ENCODE peak calls at places on chromosomes 4 and X, in ten cellular contexts. One of them, this sample, is unnamed.

GRCh38 chrX:40150503-40150902 is 52.7 kb upstream of the BCOR start:
- DNase-seq in endothelial cell of umbilical vein: no peak
- DNase-seq in A172: no peak
- DNase-seq in HS-5: no peak
- DNase-seq in stomach: no peak
- DNase-seq in NCI-H2081: no peak
- DNase-seq in epithelial cell of esophagus: no peak
- DNase-seq in hypothalamus: no peak
- DNase-seq in nephron progenitor cell: no peak
- DNase-seq in T-cell: no peak
- DNase-seq in this sample: no peak

GRCh38 chr4:135533053-135533452 is 1331.5 kb upstream of the PABPC4L start:
- DNase-seq in endothelial cell of umbilical vein: no peak
- DNase-seq in A172: no peak
- DNase-seq in HS-5: no peak
- DNase-seq in stomach: no peak
- DNase-seq in NCI-H2081: no peak
- DNase-seq in epithelial cell of esophagus: no peak
- DNase-seq in hypothalamus: no peak
- DNase-seq in nephron progenitor cell: no peak
- DNase-seq in T-cell: no peak
- DNase-seq in this sample: no peak

GRCh38 chr4:168868044-168868855 is 141.8 kb downstream of the CBR4 start:
- DNase-seq in endothelial cell of umbilical vein: peak; percentile 90
- DNase-seq in A172: no peak
- DNase-seq in HS-5: peak; percentile 75
- DNase-seq in stomach: no peak
- DNase-seq in NCI-H2081: no peak
- DNase-seq in epithelial cell of esophagus: peak; percentile 88
- DNase-seq in hypothalamus: no peak
- DNase-seq in nephron progenitor cell: no peak
- DNase-seq in T-cell: no peak
- DNase-seq in this sample: peak; percentile 28

GRCh38 chr4:36551697-36552214 is 270.3 kb downstream of the DTHD1 start:
- DNase-seq in endothelial cell of umbilical vein: no peak
- DNase-seq in A172: peak; percentile 22
- DNase-seq in HS-5: no peak
- DNase-seq in stomach: no peak
- DNase-seq in NCI-H2081: no peak
- DNase-seq in epithelial cell of esophagus: peak; percentile 86
- DNase-seq in hypothalamus: no peak
- DNase-seq in nephron progenitor cell: no peak
- DNase-seq in T-cell: no peak
- DNase-seq in this sample: no peak

GRCh38 chr4:180190382-180190781 is 2052.8 kb upstream of the TENM3 start:
- DNase-seq in endothelial cell of umbilical vein: no peak
- DNase-seq in A172: no peak
- DNase-seq in HS-5: no peak
- DNase-seq in stomach: no peak
- DNase-seq in NCI-H2081: no peak
- DNase-seq in epithelial cell of esophagus: no peak
- DNase-seq in hypothalamus: no peak
- DNase-seq in nephron progenitor cell: no peak
- DNase-seq in T-cell: no peak
- DNase-seq in this sample: no peak

GRCh38 chrX:14398725-14399124 is 130.6 kb upstream of the GLRA2 start:
- DNase-seq in endothelial cell of umbilical vein: no peak
- DNase-seq in A172: no peak
- DNase-seq in HS-5: peak; percentile 67
- DNase-seq in stomach: no peak
- DNase-seq in NCI-H2081: no peak
- DNase-seq in epithelial cell of esophagus: peak; percentile 92
- DNase-seq in hypothalamus: no peak
- DNase-seq in nephron progenitor cell: no peak
- DNase-seq in T-cell: no peak
- DNase-seq in this sample: peak; percentile 2

GRCh38 chr4:104907991-104908390 is 238.7 kb upstream of the TET2 start:
- DNase-seq in endothelial cell of umbilical vein: no peak
- DNase-seq in A172: no peak
- DNase-seq in HS-5: no peak
- DNase-seq in stomach: no peak
- DNase-seq in NCI-H2081: no peak
- DNase-seq in epithelial cell of esophagus: no peak
- DNase-seq in hypothalamus: no peak
- DNase-seq in nephron progenitor cell: no peak
- DNase-seq in T-cell: no peak
- DNase-seq in this sample: no peak

GRCh38 chr4:30938956-30939528 is 218.9 kb downstream of the PCDH7 start:
- DNase-seq in endothelial cell of umbilical vein: peak; percentile 60
- DNase-seq in A172: no peak
- DNase-seq in HS-5: no peak
- DNase-seq in stomach: no peak
- DNase-seq in NCI-H2081: no peak
- DNase-seq in epithelial cell of esophagus: peak; percentile 71
- DNase-seq in hypothalamus: no peak
- DNase-seq in nephron progenitor cell: no peak
- DNase-seq in T-cell: no peak
- DNase-seq in this sample: no peak

GRCh38 chrX:8841911-8842310 is 40.7 kb upstream of the FAM9A start:
- DNase-seq in endothelial cell of umbilical vein: no peak
- DNase-seq in A172: peak; percentile 30
- DNase-seq in HS-5: no peak
- DNase-seq in stomach: no peak
- DNase-seq in NCI-H2081: no peak
- DNase-seq in epithelial cell of esophagus: no peak
- DNase-seq in hypothalamus: no peak
- DNase-seq in nephron progenitor cell: no peak
- DNase-seq in T-cell: no peak
- DNase-seq in this sample: no peak

GRCh38 chr4:71541541-71541940 is 202.7 kb downstream of the SLC4A4 start:
- DNase-seq in endothelial cell of umbilical vein: no peak
- DNase-seq in A172: no peak
- DNase-seq in HS-5: no peak
- DNase-seq in stomach: no peak
- DNase-seq in NCI-H2081: no peak
- DNase-seq in epithelial cell of esophagus: no peak
- DNase-seq in hypothalamus: no peak
- DNase-seq in nephron progenitor cell: no peak
- DNase-seq in T-cell: no peak
- DNase-seq in this sample: no peak

GRCh38 chr4:124873361-124874171 is 161.0 kb upstream of the ANKRD50 start:
- DNase-seq in endothelial cell of umbilical vein: no peak
- DNase-seq in A172: no peak
- DNase-seq in HS-5: no peak
- DNase-seq in stomach: no peak
- DNase-seq in NCI-H2081: no peak
- DNase-seq in epithelial cell of esophagus: no peak
- DNase-seq in hypothalamus: no peak
- DNase-seq in nephron progenitor cell: no peak
- DNase-seq in T-cell: no peak
- DNase-seq in this sample: peak; percentile 25

GRCh38 chr4:152719856-152720556 is 40.2 kb upstream of the TMEM154 start:
- DNase-seq in endothelial cell of umbilical vein: no peak
- DNase-seq in A172: no peak
- DNase-seq in HS-5: no peak
- DNase-seq in stomach: no peak
- DNase-seq in NCI-H2081: no peak
- DNase-seq in epithelial cell of esophagus: peak; percentile 77
- DNase-seq in hypothalamus: no peak
- DNase-seq in nephron progenitor cell: no peak
- DNase-seq in T-cell: no peak
- DNase-seq in this sample: no peak

GRCh38 chrX:29468911-29469494 is 746.4 kb upstream of the MAGEB2 start:
- DNase-seq in endothelial cell of umbilical vein: peak; percentile 55
- DNase-seq in A172: no peak
- DNase-seq in HS-5: no peak
- DNase-seq in stomach: no peak
- DNase-seq in NCI-H2081: no peak
- DNase-seq in epithelial cell of esophagus: no peak
- DNase-seq in hypothalamus: no peak
- DNase-seq in nephron progenitor cell: no peak
- DNase-seq in T-cell: no peak
- DNase-seq in this sample: no peak

GRCh38 chr4:44446191-44446590 is 2.4 kb downstream of the KCTD8 start:
- DNase-seq in endothelial cell of umbilical vein: no peak
- DNase-seq in A172: no peak
- DNase-seq in HS-5: no peak
- DNase-seq in stomach: no peak
- DNase-seq in NCI-H2081: no peak
- DNase-seq in epithelial cell of esophagus: peak; percentile 11
- DNase-seq in hypothalamus: no peak
- DNase-seq in nephron progenitor cell: no peak
- DNase-seq in T-cell: no peak
- DNase-seq in this sample: no peak

GRCh38 chr4:140861359-140862181 is 105.4 kb upstream of the TBC1D9 start:
- DNase-seq in endothelial cell of umbilical vein: peak; percentile 79
- DNase-seq in A172: peak; percentile 74
- DNase-seq in HS-5: peak; percentile 56
- DNase-seq in stomach: peak; percentile 66
- DNase-seq in NCI-H2081: peak; percentile 78
- DNase-seq in epithelial cell of esophagus: peak; percentile 87
- DNase-seq in hypothalamus: no peak
- DNase-seq in nephron progenitor cell: peak; percentile 55
- DNase-seq in T-cell: peak; percentile 5
- DNase-seq in this sample: peak; percentile 57

GRCh38 chrX:16082470-16083085 is 40.8 kb upstream of the GRPR start:
- DNase-seq in endothelial cell of umbilical vein: no peak
- DNase-seq in A172: no peak
- DNase-seq in HS-5: no peak
- DNase-seq in stomach: no peak
- DNase-seq in NCI-H2081: no peak
- DNase-seq in epithelial cell of esophagus: no peak
- DNase-seq in hypothalamus: no peak
- DNase-seq in nephron progenitor cell: no peak
- DNase-seq in T-cell: no peak
- DNase-seq in this sample: no peak

GRCh38 chrX:397575-397974 is 10.9 kb upstream of the PPP2R3B start:
- DNase-seq in endothelial cell of umbilical vein: peak; percentile 73
- DNase-seq in A172: peak; percentile 49
- DNase-seq in HS-5: no peak
- DNase-seq in stomach: no peak
- DNase-seq in NCI-H2081: no peak
- DNase-seq in epithelial cell of esophagus: no peak
- DNase-seq in hypothalamus: no peak
- DNase-seq in nephron progenitor cell: peak; percentile 23
- DNase-seq in T-cell: no peak
- DNase-seq in this sample: no peak

GRCh38 chrX:108353452-108353851 is 84.8 kb downstream of the COL4A6 start:
- DNase-seq in endothelial cell of umbilical vein: peak; percentile 2
- DNase-seq in A172: no peak
- DNase-seq in HS-5: no peak
- DNase-seq in stomach: no peak
- DNase-seq in NCI-H2081: no peak
- DNase-seq in epithelial cell of esophagus: no peak
- DNase-seq in hypothalamus: no peak
- DNase-seq in nephron progenitor cell: no peak
- DNase-seq in T-cell: no peak
- DNase-seq in this sample: no peak

GRCh38 chrX:38879631-38880220 is 78.5 kb downstream of the MID1IP1 start:
- DNase-seq in endothelial cell of umbilical vein: no peak
- DNase-seq in A172: no peak
- DNase-seq in HS-5: no peak
- DNase-seq in stomach: peak; percentile 32
- DNase-seq in NCI-H2081: peak; percentile 54
- DNase-seq in epithelial cell of esophagus: peak; percentile 83
- DNase-seq in hypothalamus: no peak
- DNase-seq in nephron progenitor cell: no peak
- DNase-seq in T-cell: peak; percentile 5
- DNase-seq in this sample: no peak

GRCh38 chr4:142683997-142684396 is 162.1 kb downstream of the INPP4B start:
- DNase-seq in endothelial cell of umbilical vein: no peak
- DNase-seq in A172: no peak
- DNase-seq in HS-5: no peak
- DNase-seq in stomach: no peak
- DNase-seq in NCI-H2081: no peak
- DNase-seq in epithelial cell of esophagus: no peak
- DNase-seq in hypothalamus: no peak
- DNase-seq in nephron progenitor cell: no peak
- DNase-seq in T-cell: no peak
- DNase-seq in this sample: no peak

GRCh38 chrX:152641256-152641875 is 3.7 kb downstream of the GABRQ start:
- DNase-seq in endothelial cell of umbilical vein: no peak
- DNase-seq in A172: no peak
- DNase-seq in HS-5: no peak
- DNase-seq in stomach: no peak
- DNase-seq in NCI-H2081: no peak
- DNase-seq in epithelial cell of esophagus: no peak
- DNase-seq in hypothalamus: no peak
- DNase-seq in nephron progenitor cell: no peak
- DNase-seq in T-cell: no peak
- DNase-seq in this sample: no peak

GRCh38 chr4:108889696-108890475 is 127.0 kb upstream of the ETNPPL start:
- DNase-seq in endothelial cell of umbilical vein: peak; percentile 53
- DNase-seq in A172: no peak
- DNase-seq in HS-5: no peak
- DNase-seq in stomach: no peak
- DNase-seq in NCI-H2081: no peak
- DNase-seq in epithelial cell of esophagus: no peak
- DNase-seq in hypothalamus: no peak
- DNase-seq in nephron progenitor cell: peak; percentile 11
- DNase-seq in T-cell: no peak
- DNase-seq in this sample: no peak

GRCh38 chr4:92359481-92359880 is 55.7 kb downstream of the GRID2 start:
- DNase-seq in endothelial cell of umbilical vein: peak; percentile 1
- DNase-seq in A172: no peak
- DNase-seq in HS-5: no peak
- DNase-seq in stomach: peak; percentile 28
- DNase-seq in NCI-H2081: peak; percentile 2
- DNase-seq in epithelial cell of esophagus: no peak
- DNase-seq in hypothalamus: no peak
- DNase-seq in nephron progenitor cell: no peak
- DNase-seq in T-cell: no peak
- DNase-seq in this sample: no peak

GRCh38 chr4:26140150-26140898 is 180.5 kb upstream of the RBPJ start:
- DNase-seq in endothelial cell of umbilical vein: no peak
- DNase-seq in A172: peak; percentile 68
- DNase-seq in HS-5: peak; percentile 22
- DNase-seq in stomach: no peak
- DNase-seq in NCI-H2081: no peak
- DNase-seq in epithelial cell of esophagus: no peak
- DNase-seq in hypothalamus: no peak
- DNase-seq in nephron progenitor cell: no peak
- DNase-seq in T-cell: no peak
- DNase-seq in this sample: peak; percentile 54

GRCh38 chrX:964831-965416 is 247.5 kb downstream of the CRLF2 start:
- DNase-seq in endothelial cell of umbilical vein: no peak
- DNase-seq in A172: no peak
- DNase-seq in HS-5: no peak
- DNase-seq in stomach: no peak
- DNase-seq in NCI-H2081: no peak
- DNase-seq in epithelial cell of esophagus: no peak
- DNase-seq in hypothalamus: no peak
- DNase-seq in nephron progenitor cell: no peak
- DNase-seq in T-cell: no peak
- DNase-seq in this sample: no peak

GRCh38 chr4:60589425-60589824 is 610.7 kb upstream of the ADGRL3 start:
- DNase-seq in endothelial cell of umbilical vein: no peak
- DNase-seq in A172: no peak
- DNase-seq in HS-5: no peak
- DNase-seq in stomach: no peak
- DNase-seq in NCI-H2081: no peak
- DNase-seq in epithelial cell of esophagus: no peak
- DNase-seq in hypothalamus: no peak
- DNase-seq in nephron progenitor cell: no peak
- DNase-seq in T-cell: no peak
- DNase-seq in this sample: no peak

GRCh38 chr4:165378763-165379631 is at the start of gene CPE:
- DNase-seq in endothelial cell of umbilical vein: peak; percentile 80
- DNase-seq in A172: peak; percentile 43
- DNase-seq in HS-5: no peak
- DNase-seq in stomach: peak; percentile 72
- DNase-seq in NCI-H2081: peak; percentile 88
- DNase-seq in epithelial cell of esophagus: peak; percentile 79
- DNase-seq in hypothalamus: peak; percentile 50
- DNase-seq in nephron progenitor cell: peak; percentile 79
- DNase-seq in T-cell: peak; percentile 43
- DNase-seq in this sample: peak; percentile 81

GRCh38 chr4:121192500-121192899 is 28.4 kb upstream of the TNIP3 start:
- DNase-seq in endothelial cell of umbilical vein: peak; percentile 31
- DNase-seq in A172: peak; percentile 44
- DNase-seq in HS-5: no peak
- DNase-seq in stomach: no peak
- DNase-seq in NCI-H2081: peak; percentile 31
- DNase-seq in epithelial cell of esophagus: peak; percentile 54
- DNase-seq in hypothalamus: no peak
- DNase-seq in nephron progenitor cell: peak; percentile 15
- DNase-seq in T-cell: no peak
- DNase-seq in this sample: peak; percentile 60